ENCODE peak calls at places on chromosomes 12 and 14, in six cellular contexts. One of them, this sample, is unnamed.

GRCh38 chr12:109923481-109924245 is 23.6 kb downstream of the TCHP start:
- DNase-seq in NCI-H1092 treated with DMSO at 0.1 percent for 48 hours: no peak
- DNase-seq in gastrocnemius medialis: no peak
- DNase-seq in stimulated activated CD4-positive, alpha-beta T cell treated with anti-CD3 and anti-CD28 coated beads, Interleukin-1b, Interleukin-23, amount 100 ng/mL, for 1 hour: no peak
- DNase-seq in stimulated activated naive CD4-positive, alpha-beta T cell: no peak
- DNase-seq in HEK293T: no peak
- DNase-seq in this sample: no peak

GRCh38 chr12:4959381-4959780 is 49.7 kb downstream of the KCNA1 start:
- DNase-seq in NCI-H1092 treated with DMSO at 0.1 percent for 48 hours: no peak
- DNase-seq in stimulated activated naive CD4-positive, alpha-beta T cell: no peak
- DNase-seq in stimulated activated CD4-positive, alpha-beta T cell treated with anti-CD3 and anti-CD28 coated beads, Interleukin-1b, Interleukin-23, amount 100 ng/mL, for 1 hour: no peak
- DNase-seq in gastrocnemius medialis: no peak
- DNase-seq in HEK293T: no peak
- DNase-seq in this sample: no peak

GRCh38 chr12:88237954-88238353 is 95.8 kb downstream of the TMTC3 start:
- DNase-seq in gastrocnemius medialis: no peak
- DNase-seq in stimulated activated CD4-positive, alpha-beta T cell treated with anti-CD3 and anti-CD28 coated beads, Interleukin-1b, Interleukin-23, amount 100 ng/mL, for 1 hour: no peak
- DNase-seq in NCI-H1092 treated with DMSO at 0.1 percent for 48 hours: no peak
- DNase-seq in HEK293T: no peak
- DNase-seq in stimulated activated naive CD4-positive, alpha-beta T cell: no peak
- DNase-seq in this sample: no peak

GRCh38 chr14:52399886-52400599 is 85.9 kb downstream of the PTGER2 start:
- DNase-seq in gastrocnemius medialis: no peak
- DNase-seq in NCI-H1092 treated with DMSO at 0.1 percent for 48 hours: no peak
- DNase-seq in stimulated activated CD4-positive, alpha-beta T cell treated with anti-CD3 and anti-CD28 coated beads, Interleukin-1b, Interleukin-23, amount 100 ng/mL, for 1 hour: no peak
- DNase-seq in stimulated activated naive CD4-positive, alpha-beta T cell: no peak
- DNase-seq in HEK293T: peak
- DNase-seq in this sample: peak

GRCh38 chr12:104506691-104507401 is 50.1 kb downstream of the CHST11 start:
- DNase-seq in HEK293T: no peak
- DNase-seq in gastrocnemius medialis: no peak
- DNase-seq in stimulated activated CD4-positive, alpha-beta T cell treated with anti-CD3 and anti-CD28 coated beads, Interleukin-1b, Interleukin-23, amount 100 ng/mL, for 1 hour: no peak
- DNase-seq in NCI-H1092 treated with DMSO at 0.1 percent for 48 hours: peak
- DNase-seq in stimulated activated naive CD4-positive, alpha-beta T cell: no peak
- DNase-seq in this sample: peak

GRCh38 chr12:91400249-91400648 is 217.6 kb upstream of the DCN start:
- DNase-seq in gastrocnemius medialis: no peak
- DNase-seq in stimulated activated naive CD4-positive, alpha-beta T cell: no peak
- DNase-seq in HEK293T: no peak
- DNase-seq in NCI-H1092 treated with DMSO at 0.1 percent for 48 hours: no peak
- DNase-seq in stimulated activated CD4-positive, alpha-beta T cell treated with anti-CD3 and anti-CD28 coated beads, Interleukin-1b, Interleukin-23, amount 100 ng/mL, for 1 hour: no peak
- DNase-seq in this sample: no peak

GRCh38 chr12:2624543-2625266 is 170.1 kb upstream of the FKBP4 start:
- DNase-seq in HEK293T: peak
- DNase-seq in stimulated activated naive CD4-positive, alpha-beta T cell: no peak
- DNase-seq in NCI-H1092 treated with DMSO at 0.1 percent for 48 hours: no peak
- DNase-seq in gastrocnemius medialis: no peak
- DNase-seq in stimulated activated CD4-positive, alpha-beta T cell treated with anti-CD3 and anti-CD28 coated beads, Interleukin-1b, Interleukin-23, amount 100 ng/mL, for 1 hour: no peak
- DNase-seq in this sample: no peak

GRCh38 chr12:102833687-102834435 is 83.2 kb downstream of the PAH start:
- DNase-seq in stimulated activated naive CD4-positive, alpha-beta T cell: no peak
- DNase-seq in gastrocnemius medialis: no peak
- DNase-seq in NCI-H1092 treated with DMSO at 0.1 percent for 48 hours: no peak
- DNase-seq in HEK293T: peak
- DNase-seq in stimulated activated CD4-positive, alpha-beta T cell treated with anti-CD3 and anti-CD28 coated beads, Interleukin-1b, Interleukin-23, amount 100 ng/mL, for 1 hour: no peak
- DNase-seq in this sample: no peak

GRCh38 chr12:21972055-21972454 is 30.8 kb upstream of the ABCC9 start:
- DNase-seq in NCI-H1092 treated with DMSO at 0.1 percent for 48 hours: no peak
- DNase-seq in gastrocnemius medialis: no peak
- DNase-seq in HEK293T: no peak
- DNase-seq in stimulated activated naive CD4-positive, alpha-beta T cell: no peak
- DNase-seq in stimulated activated CD4-positive, alpha-beta T cell treated with anti-CD3 and anti-CD28 coated beads, Interleukin-1b, Interleukin-23, amount 100 ng/mL, for 1 hour: no peak
- DNase-seq in this sample: no peak

GRCh38 chr14:64081174-64081746 is 212.9 kb downstream of the ESR2 start:
- DNase-seq in HEK293T: no peak
- DNase-seq in NCI-H1092 treated with DMSO at 0.1 percent for 48 hours: no peak
- DNase-seq in stimulated activated naive CD4-positive, alpha-beta T cell: no peak
- DNase-seq in gastrocnemius medialis: no peak
- DNase-seq in stimulated activated CD4-positive, alpha-beta T cell treated with anti-CD3 and anti-CD28 coated beads, Interleukin-1b, Interleukin-23, amount 100 ng/mL, for 1 hour: no peak
- DNase-seq in this sample: no peak

GRCh38 chr12:89497467-89497866 is 27.1 kb downstream of the GALNT4 start:
- DNase-seq in stimulated activated naive CD4-positive, alpha-beta T cell: no peak
- DNase-seq in stimulated activated CD4-positive, alpha-beta T cell treated with anti-CD3 and anti-CD28 coated beads, Interleukin-1b, Interleukin-23, amount 100 ng/mL, for 1 hour: no peak
- DNase-seq in HEK293T: no peak
- DNase-seq in NCI-H1092 treated with DMSO at 0.1 percent for 48 hours: no peak
- DNase-seq in gastrocnemius medialis: no peak
- DNase-seq in this sample: no peak

GRCh38 chr12:59036973-59037807 is 116.9 kb upstream of the LRIG3 start:
- DNase-seq in NCI-H1092 treated with DMSO at 0.1 percent for 48 hours: no peak
- DNase-seq in HEK293T: no peak
- DNase-seq in stimulated activated CD4-positive, alpha-beta T cell treated with anti-CD3 and anti-CD28 coated beads, Interleukin-1b, Interleukin-23, amount 100 ng/mL, for 1 hour: no peak
- DNase-seq in stimulated activated naive CD4-positive, alpha-beta T cell: no peak
- DNase-seq in gastrocnemius medialis: no peak
- DNase-seq in this sample: no peak

GRCh38 chr14:91361236-91361811 is 56.3 kb downstream of the CCDC88C start:
- DNase-seq in gastrocnemius medialis: no peak
- DNase-seq in stimulated activated CD4-positive, alpha-beta T cell treated with anti-CD3 and anti-CD28 coated beads, Interleukin-1b, Interleukin-23, amount 100 ng/mL, for 1 hour: no peak
- DNase-seq in NCI-H1092 treated with DMSO at 0.1 percent for 48 hours: peak
- DNase-seq in HEK293T: no peak
- DNase-seq in stimulated activated naive CD4-positive, alpha-beta T cell: no peak
- DNase-seq in this sample: no peak

GRCh38 chr12:94545937-94546771 is 86.5 kb upstream of the CEP83 start:
- DNase-seq in gastrocnemius medialis: peak
- DNase-seq in stimulated activated naive CD4-positive, alpha-beta T cell: no peak
- DNase-seq in stimulated activated CD4-positive, alpha-beta T cell treated with anti-CD3 and anti-CD28 coated beads, Interleukin-1b, Interleukin-23, amount 100 ng/mL, for 1 hour: no peak
- DNase-seq in HEK293T: peak
- DNase-seq in NCI-H1092 treated with DMSO at 0.1 percent for 48 hours: peak
- DNase-seq in this sample: peak

GRCh38 chr14:59395672-59396071 is 69.5 kb downstream of the GPR135 start:
- DNase-seq in stimulated activated CD4-positive, alpha-beta T cell treated with anti-CD3 and anti-CD28 coated beads, Interleukin-1b, Interleukin-23, amount 100 ng/mL, for 1 hour: no peak
- DNase-seq in HEK293T: no peak
- DNase-seq in gastrocnemius medialis: no peak
- DNase-seq in stimulated activated naive CD4-positive, alpha-beta T cell: no peak
- DNase-seq in NCI-H1092 treated with DMSO at 0.1 percent for 48 hours: no peak
- DNase-seq in this sample: no peak

GRCh38 chr12:110794623-110795280 is 52.0 kb upstream of the CCDC63 start:
- DNase-seq in stimulated activated CD4-positive, alpha-beta T cell treated with anti-CD3 and anti-CD28 coated beads, Interleukin-1b, Interleukin-23, amount 100 ng/mL, for 1 hour: no peak
- DNase-seq in stimulated activated naive CD4-positive, alpha-beta T cell: no peak
- DNase-seq in NCI-H1092 treated with DMSO at 0.1 percent for 48 hours: no peak
- DNase-seq in gastrocnemius medialis: no peak
- DNase-seq in HEK293T: no peak
- DNase-seq in this sample: no peak

GRCh38 chr12:46918631-46919030 is 92.8 kb upstream of the SLC38A4 start:
- DNase-seq in HEK293T: no peak
- DNase-seq in stimulated activated naive CD4-positive, alpha-beta T cell: no peak
- DNase-seq in NCI-H1092 treated with DMSO at 0.1 percent for 48 hours: no peak
- DNase-seq in stimulated activated CD4-positive, alpha-beta T cell treated with anti-CD3 and anti-CD28 coated beads, Interleukin-1b, Interleukin-23, amount 100 ng/mL, for 1 hour: no peak
- DNase-seq in gastrocnemius medialis: no peak
- DNase-seq in this sample: no peak

GRCh38 chr12:46332260-46332659 is 40.3 kb downstream of the SLC38A2 start:
- DNase-seq in stimulated activated naive CD4-positive, alpha-beta T cell: no peak
- DNase-seq in NCI-H1092 treated with DMSO at 0.1 percent for 48 hours: no peak
- DNase-seq in gastrocnemius medialis: no peak
- DNase-seq in HEK293T: no peak
- DNase-seq in stimulated activated CD4-positive, alpha-beta T cell treated with anti-CD3 and anti-CD28 coated beads, Interleukin-1b, Interleukin-23, amount 100 ng/mL, for 1 hour: no peak
- DNase-seq in this sample: no peak

GRCh38 chr14:50599700-50600444 is 39.9 kb downstream of the ATL1 start:
- DNase-seq in gastrocnemius medialis: no peak
- DNase-seq in stimulated activated naive CD4-positive, alpha-beta T cell: no peak
- DNase-seq in NCI-H1092 treated with DMSO at 0.1 percent for 48 hours: peak
- DNase-seq in stimulated activated CD4-positive, alpha-beta T cell treated with anti-CD3 and anti-CD28 coated beads, Interleukin-1b, Interleukin-23, amount 100 ng/mL, for 1 hour: no peak
- DNase-seq in HEK293T: peak
- DNase-seq in this sample: peak

GRCh38 chr12:59559702-59560101 is 36.1 kb upstream of the SLC16A7 start:
- DNase-seq in NCI-H1092 treated with DMSO at 0.1 percent for 48 hours: no peak
- DNase-seq in HEK293T: no peak
- DNase-seq in stimulated activated CD4-positive, alpha-beta T cell treated with anti-CD3 and anti-CD28 coated beads, Interleukin-1b, Interleukin-23, amount 100 ng/mL, for 1 hour: no peak
- DNase-seq in stimulated activated naive CD4-positive, alpha-beta T cell: no peak
- DNase-seq in gastrocnemius medialis: no peak
- DNase-seq in this sample: no peak

GRCh38 chr12:44405267-44405666 is 470.8 kb downstream of the NELL2 start:
- DNase-seq in NCI-H1092 treated with DMSO at 0.1 percent for 48 hours: no peak
- DNase-seq in stimulated activated naive CD4-positive, alpha-beta T cell: no peak
- DNase-seq in HEK293T: no peak
- DNase-seq in stimulated activated CD4-positive, alpha-beta T cell treated with anti-CD3 and anti-CD28 coated beads, Interleukin-1b, Interleukin-23, amount 100 ng/mL, for 1 hour: no peak
- DNase-seq in gastrocnemius medialis: no peak
- DNase-seq in this sample: no peak

GRCh38 chr12:98440165-98440581 is 75.2 kb upstream of the TMPO start:
- DNase-seq in gastrocnemius medialis: peak
- DNase-seq in stimulated activated naive CD4-positive, alpha-beta T cell: no peak
- DNase-seq in HEK293T: no peak
- DNase-seq in NCI-H1092 treated with DMSO at 0.1 percent for 48 hours: no peak
- DNase-seq in stimulated activated CD4-positive, alpha-beta T cell treated with anti-CD3 and anti-CD28 coated beads, Interleukin-1b, Interleukin-23, amount 100 ng/mL, for 1 hour: no peak
- DNase-seq in this sample: no peak

GRCh38 chr12:65778268-65779090 is 45.8 kb upstream of the HMGA2 start:
- DNase-seq in stimulated activated CD4-positive, alpha-beta T cell treated with anti-CD3 and anti-CD28 coated beads, Interleukin-1b, Interleukin-23, amount 100 ng/mL, for 1 hour: no peak
- DNase-seq in HEK293T: no peak
- DNase-seq in gastrocnemius medialis: no peak
- DNase-seq in NCI-H1092 treated with DMSO at 0.1 percent for 48 hours: no peak
- DNase-seq in stimulated activated naive CD4-positive, alpha-beta T cell: no peak
- DNase-seq in this sample: no peak

GRCh38 chr14:61470261-61470953 is 149.0 kb downstream of the PRKCH start:
- DNase-seq in stimulated activated CD4-positive, alpha-beta T cell treated with anti-CD3 and anti-CD28 coated beads, Interleukin-1b, Interleukin-23, amount 100 ng/mL, for 1 hour: no peak
- DNase-seq in stimulated activated naive CD4-positive, alpha-beta T cell: no peak
- DNase-seq in NCI-H1092 treated with DMSO at 0.1 percent for 48 hours: peak
- DNase-seq in HEK293T: no peak
- DNase-seq in gastrocnemius medialis: no peak
- DNase-seq in this sample: peak

GRCh38 chr12:24034160-24034559 is 84.7 kb upstream of the SOX5 start:
- DNase-seq in stimulated activated naive CD4-positive, alpha-beta T cell: no peak
- DNase-seq in gastrocnemius medialis: no peak
- DNase-seq in HEK293T: no peak
- DNase-seq in stimulated activated CD4-positive, alpha-beta T cell treated with anti-CD3 and anti-CD28 coated beads, Interleukin-1b, Interleukin-23, amount 100 ng/mL, for 1 hour: no peak
- DNase-seq in NCI-H1092 treated with DMSO at 0.1 percent for 48 hours: no peak
- DNase-seq in this sample: no peak